ENCODE peak calls at places on chromosome 13, in eight cellular contexts. Z is GM23338, F is neural progenitor cell, T is upper lobe of right lung, U is fibroblast of the aortic adventitia, I is AG04449, Q is foreskin fibroblast, L is BJ. H is an unnamed sample.
A peak's percentile ranks its signal among the peaks of the same experiment; 100 is the strongest.

GRCh38 chr13:109385161-109385560 is 401.2 kb downstream of the IRS2 start:
- DNase-seq in Z (no peak), F (no peak), T (no peak), U (no peak), I (no peak), Q (peak; percentile 38), L (peak; percentile 63), H (no peak)

GRCh38 chr13:97574926-97575325 is 141.0 kb downstream of the RAP2A start:
- DNase-seq in Z (peak; percentile 78), F (peak; percentile 53), T (no peak), U (peak; percentile 40), I (no peak), Q (no peak), L (no peak), H (peak; percentile 32)

GRCh38 chr13:111177081-111177711 is 62.1 kb downstream of the ARHGEF7 start:
- DNase-seq in Z (no peak), F (no peak), T (no peak), U (no peak), I (no peak), Q (peak; percentile 23), L (no peak), H (peak; percentile 59)

GRCh38 chr13:34883381-34883780 is 58.7 kb upstream of the NBEA start:
- DNase-seq in Z (no peak), F (no peak), T (no peak), U (no peak), I (no peak), Q (no peak), L (no peak), H (no peak)

GRCh38 chr13:108060111-108060510 is 155.2 kb downstream of the LIG4 start:
- DNase-seq in Z (peak; percentile 65), F (peak; percentile 45), T (no peak), U (no peak), I (no peak), Q (no peak), L (no peak), H (no peak)

GRCh38 chr13:76830805-76831204 is 55.4 kb downstream of the KCTD12 start:
- DNase-seq in Z (peak; percentile 2), F (no peak), T (no peak), U (no peak), I (no peak), Q (no peak), L (no peak), H (no peak)

GRCh38 chr13:31885994-31886393 is 145.6 kb upstream of the FRY start:
- DNase-seq in Z (no peak), F (peak; percentile 13), T (no peak), U (no peak), I (no peak), Q (peak; percentile 33), L (no peak), H (no peak)

GRCh38 chr13:96089749-96090239 is at the start of gene HS6ST3:
- DNase-seq in Z (peak; percentile 75), F (peak; percentile 75), T (peak; percentile 67), U (no peak), I (no peak), Q (peak; percentile 5), L (no peak), H (no peak)

GRCh38 chr13:42720116-42720857 is 61.1 kb upstream of the FAM216B start:
- DNase-seq in Z (no peak), F (no peak), T (no peak), U (peak; percentile 100), I (peak; percentile 94), Q (peak; percentile 95), L (peak; percentile 94), H (peak; percentile 51)

GRCh38 chr13:113917523-113918371 is 53.9 kb upstream of the GAS6 start:
- DNase-seq in Z (no peak), F (no peak), T (no peak), U (no peak), I (no peak), Q (no peak), L (no peak), H (peak; percentile 44)

GRCh38 chr13:72217142-72217541 is 350.1 kb upstream of the DACH1 start:
- DNase-seq in Z (no peak), F (no peak), T (no peak), U (no peak), I (no peak), Q (no peak), L (no peak), H (no peak)

GRCh38 chr13:30681489-30682242 is 53.7 kb upstream of the ALOX5AP start:
- DNase-seq in Z (no peak), F (no peak), T (no peak), U (peak; percentile 66), I (peak; percentile 34), Q (peak; percentile 72), L (peak; percentile 58), H (no peak)

GRCh38 chr13:77509221-77509620 is 26.3 kb upstream of the SCEL start:
- DNase-seq in Z (no peak), F (no peak), T (no peak), U (peak; percentile 47), I (no peak), Q (peak; percentile 61), L (no peak), H (no peak)

GRCh38 chr13:92187378-92187989 is 789.1 kb downstream of the GPC5 start:
- DNase-seq in Z (peak; percentile 72), F (peak; percentile 52), T (no peak), U (peak; percentile 59), I (no peak), Q (peak; percentile 0), L (no peak), H (peak; percentile 56)

DNA sequence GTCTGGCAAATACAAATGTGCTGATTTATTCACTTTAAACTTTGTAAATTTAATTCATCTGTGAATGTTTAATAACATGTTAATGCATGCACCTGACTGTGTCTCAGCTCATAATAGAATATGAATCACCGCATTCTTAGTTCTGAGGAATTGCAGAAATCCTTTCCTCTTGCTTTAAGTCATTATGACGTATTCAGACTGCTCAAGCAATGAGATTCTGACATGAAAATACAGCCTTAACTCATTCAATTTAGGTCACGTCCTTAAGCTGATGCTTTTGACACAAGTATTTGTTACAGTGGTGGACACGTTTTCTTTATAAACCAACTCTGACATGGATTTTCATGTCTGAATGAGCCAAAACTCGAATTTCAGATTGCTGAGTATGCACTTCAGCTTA is 541.0 kb upstream of the KLF12 start:
- DNase-seq in Z (no peak), F (no peak), T (no peak), U (peak; percentile 14), I (no peak), Q (no peak), L (no peak), H (no peak)
- H3K4me3 ChIP-seq in Z (no peak overlapping the region), F (no peak overlapping the region), T (no peak overlapping the region), U (no peak overlapping the region), I (no peak overlapping the region), Q (no peak overlapping the region), L (no peak overlapping the region), H (no peak overlapping the region)

DNA sequence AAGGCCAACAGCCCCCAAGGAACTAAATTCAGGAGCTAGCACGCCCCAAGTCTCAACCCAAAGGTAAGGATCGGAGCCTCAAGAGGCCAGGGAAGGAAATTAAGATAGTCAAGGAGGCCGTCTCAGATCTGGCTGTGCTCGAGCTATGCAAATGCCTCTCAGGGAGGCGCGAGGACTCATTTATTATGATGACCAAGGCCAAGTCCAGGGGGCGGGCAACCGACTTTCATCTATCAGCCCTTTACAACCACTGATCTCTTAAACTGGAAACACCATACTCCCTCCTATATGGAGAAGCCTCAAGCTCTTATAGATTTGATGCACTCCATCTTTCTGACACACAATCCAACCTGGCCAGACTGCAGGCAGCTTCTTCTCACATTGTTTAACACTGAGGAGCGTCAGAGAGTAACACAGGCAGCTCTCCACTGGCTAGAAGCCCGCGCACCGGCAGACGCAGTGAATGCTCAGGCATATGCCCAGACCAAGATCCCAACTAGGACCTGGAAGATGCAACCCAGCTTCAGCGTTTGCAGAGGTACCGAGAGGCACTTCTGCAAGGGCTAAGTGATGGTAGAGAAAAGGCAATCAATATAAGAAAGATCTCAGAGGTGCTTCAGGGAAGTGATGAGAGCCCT is 9.6 kb upstream of the SLC15A1 start:
- DNase-seq in Z (no peak), F (no peak), T (no peak), U (no peak), I (no peak), Q (no peak), L (no peak), H (no peak)
- H3K4me3 ChIP-seq in Z (no peak overlapping the region), F (no peak overlapping the region), T (peak overlapping the region; percentile 41), U (peak overlapping the region; percentile 31), I (peak overlapping the region; percentile 42), Q (peak overlapping the region; percentile 22), L (no peak overlapping the region), H (no peak overlapping the region)

GRCh38 chr13:25169356-25169755 is 2.7 kb downstream of the AMER2 start:
- DNase-seq in Z (no peak), F (no peak), T (no peak), U (no peak), I (no peak), Q (no peak), L (no peak), H (no peak)

GRCh38 chr13:25171170-25171516 is 945 bp downstream of the AMER2 start:
- DNase-seq in Z (no peak), F (no peak), T (no peak), U (no peak), I (no peak), Q (no peak), L (no peak), H (no peak)

GRCh38 chr13:25168800-25169199 is 3.3 kb downstream of the AMER2 start:
- DNase-seq in Z (no peak), F (no peak), T (no peak), U (no peak), I (no peak), Q (no peak), L (no peak), H (no peak)

GRCh38 chr13:25170554-25171107 is 1.5 kb downstream of the AMER2 start:
- DNase-seq in Z (peak; percentile 56), F (peak; percentile 67), T (no peak), U (no peak), I (no peak), Q (no peak), L (no peak), H (no peak)

GRCh38 chr13:25169951-25170553 is 2.0 kb downstream of the AMER2 start:
- DNase-seq in Z (no peak), F (no peak), T (no peak), U (no peak), I (no peak), Q (no peak), L (no peak), H (no peak)
- H3K4me3 ChIP-seq in Z (peak overlapping the region; percentile 75), F (peak overlapping the region; percentile 67), T (no peak overlapping the region), U (no peak overlapping the region), I (no peak overlapping the region), Q (no peak overlapping the region), L (no peak overlapping the region), H (no peak overlapping the region)

GRCh38 chr13:28093871-28094270 is 6.5 kb downstream of the FLT3 start:
- DNase-seq in Z (no peak), F (no peak), T (no peak), U (no peak), I (no peak), Q (no peak), L (no peak), H (no peak)

GRCh38 chr13:28094311-28094710 is 6.1 kb downstream of the FLT3 start:
- DNase-seq in Z (no peak), F (no peak), T (no peak), U (no peak), I (no peak), Q (no peak), L (no peak), H (no peak)

GRCh38 chr13:28100149-28101121 is at the start of gene FLT3:
- DNase-seq in Z (peak; percentile 84), F (peak; percentile 82), T (peak; percentile 70), U (peak; percentile 2), I (no peak), Q (peak; percentile 9), L (no peak), H (peak; percentile 7)

GRCh38 chr13:28097503-28097902 is 2.9 kb downstream of the FLT3 start:
- DNase-seq in Z (no peak), F (no peak), T (no peak), U (no peak), I (no peak), Q (no peak), L (no peak), H (no peak)

GRCh38 chr13:28099396-28100148 is 804 bp downstream of the FLT3 start:
- DNase-seq in Z (peak; percentile 20), F (peak; percentile 23), T (no peak), U (no peak), I (no peak), Q (no peak), L (no peak), H (no peak)
- H3K4me3 ChIP-seq in Z (peak overlapping the region; percentile 82), F (peak overlapping the region; percentile 64), T (peak overlapping the region; percentile 42), U (no peak overlapping the region), I (no peak overlapping the region), Q (no peak overlapping the region), L (no peak overlapping the region), H (peak overlapping the region; percentile 25)

H was measured in small intestine.